ENCODE peak calls at places on chromosomes 16 and 17, in ten cellular contexts. P is H9; F is CD8-positive, alpha-beta T cell; O is psoas muscle; G is body of pancreas; M is IMR-90; I is stomach; W is gastrocnemius medialis; D is upper lobe of right lung; K is neural progenitor cell. T is an unnamed sample. For H3K27me3 and H3K4me1, the result is how much of the 10 kb centered on the place peaks cover.

GRCh38 chr17:2058521-2059124 is 3.7 kb downstream of the HIC1 start:
- DNase-seq in D (peak), P (peak), M (peak), F (peak), W (no peak), G (peak), O (peak), I (peak), K (no peak), T (peak)

GRCh38 chr16:7025616-7026190 is 306.9 kb upstream of the RBFOX1 start:
- DNase-seq in O (peak), G (peak), M (no peak), D (peak), P (peak), F (no peak), W (peak), K (peak), I (peak), T (peak)

GRCh38 chr16:54286330-54287017 is at the start of gene IRX3:
- DNase-seq in D (peak), K (peak), F (no peak), O (peak), G (peak), P (peak), I (peak), M (peak), W (peak), T (peak)

GRCh38 chr16:65769776-65770438 is 596.6 kb upstream of the CDH5 start:
- DNase-seq in G (no peak), P (no peak), K (no peak), W (no peak), I (no peak), M (peak), O (no peak), D (no peak), F (no peak), T (no peak)

GRCh38 chr17:48470388-48471034 is 40.5 kb upstream of the SKAP1 start:
- DNase-seq in K (no peak), W (no peak), G (no peak), M (peak), D (no peak), I (no peak), O (no peak), P (peak), F (no peak), T (no peak)

GRCh38 chr16:50844840-50845239 is 103.0 kb downstream of the CYLD start:
- DNase-seq in F (no peak), M (no peak), D (no peak), O (no peak), I (no peak), K (no peak), P (no peak), G (no peak), W (no peak), T (no peak)

GRCh38 chr17:48873212-48873611 is 19.4 kb upstream of the ATP5MC1 start:
- DNase-seq in F (no peak), G (no peak), P (no peak), K (no peak), D (no peak), M (peak), I (no peak), W (no peak), O (no peak), T (no peak)

GRCh38 chr17:47708312-47708863 is 14.4 kb downstream of the TBKBP1 start:
- DNase-seq in O (no peak), G (no peak), P (no peak), F (no peak), K (no peak), M (no peak), I (no peak), W (no peak), D (no peak), T (no peak)

GRCh38 chr16:80914379-80915078 is 92.2 kb downstream of the CMC2 start:
- DNase-seq in G (no peak), P (no peak), D (no peak), M (no peak), I (no peak), O (no peak), W (no peak), K (no peak), F (no peak), T (no peak)

GRCh38 chr16:81353895-81354294 is 39.1 kb downstream of the GAN start:
- DNase-seq in G (no peak), K (no peak), O (no peak), I (no peak), P (no peak), W (no peak), M (no peak), F (no peak), D (no peak), T (no peak)

GRCh38 chr16:1001096-1001495 is 19.5 kb downstream of the SOX8 start:
- DNase-seq in O (no peak), D (no peak), K (no peak), I (no peak), P (no peak), W (no peak), F (no peak), M (no peak), G (no peak), T (no peak)

GRCh38 chr17:35769895-35770486 is 9.3 kb downstream of the C17orf50 start:
- DNase-seq in K (no peak), G (no peak), M (no peak), I (no peak), W (no peak), O (no peak), F (no peak), D (no peak), P (no peak), T (no peak)

GRCh38 chr17:79695293-79696158 is 35.2 kb upstream of the ENPP7 start:
- DNase-seq in G (no peak), F (no peak), P (no peak), O (no peak), D (no peak), I (no peak), M (no peak), W (no peak), K (no peak), T (no peak)

GRCh38 chr17:11144358-11145233 is 96.4 kb upstream of the SHISA6 start:
- DNase-seq in D (no peak), G (peak), K (peak), M (no peak), O (no peak), W (no peak), I (peak), P (peak), F (no peak), T (peak)

GRCh38 chr17:30241051-30241450 is 5.6 kb upstream of the SLC6A4 start:
- DNase-seq in W (no peak), F (no peak), P (no peak), G (no peak), O (no peak), K (no peak), D (no peak), I (no peak), M (no peak), T (no peak)

GRCh38 chr17:20095366-20096080 is 86.4 kb downstream of the SPECC1 start:
- DNase-seq in W (no peak), K (peak), M (peak), D (no peak), I (peak), G (peak), F (no peak), O (peak), P (peak), T (peak)

GRCh38 chr17:8611135-8611534 is 19.4 kb downstream of the MYH10 start:
- DNase-seq in I (no peak), G (no peak), F (no peak), W (no peak), K (no peak), P (no peak), O (no peak), M (no peak), D (no peak), T (no peak)

GRCh38 chr16:11794447-11794846 is 2.6 kb downstream of the ZC3H7A start:
- DNase-seq in I (no peak), W (no peak), O (no peak), P (no peak), K (no peak), D (no peak), M (no peak), F (no peak), G (no peak), T (no peak)

GRCh38 chr16:70432304-70432799 is 6.5 kb downstream of the ST3GAL2 start:
- DNase-seq in F (no peak), G (no peak), O (no peak), I (no peak), K (no peak), W (no peak), M (no peak), P (no peak), D (no peak), T (no peak)

GRCh38 chr17:18004345-18004744 is 31.7 kb downstream of the DRC3 start:
- DNase-seq in O (no peak), W (no peak), F (no peak), I (no peak), K (no peak), M (peak), G (no peak), D (no peak), P (no peak), T (no peak)

GRCh38 chr17:39676198-39676819 is 8.1 kb downstream of the PNMT start:
- DNase-seq in M (no peak), G (peak), O (no peak), K (no peak), D (peak), I (peak), W (peak), F (peak), P (no peak), T (peak)

GRCh38 chr16:81931927-81932326 is 79.3 kb downstream of the SDR42E1 start:
- DNase-seq in K (no peak), O (no peak), D (no peak), G (no peak), P (no peak), I (no peak), F (no peak), M (no peak), W (no peak), T (no peak)

GRCh38 chr16:2428051-2428786 is 1.0 kb upstream of the CCNF start:
- DNase-seq in D (peak), P (peak), O (no peak), M (no peak), K (peak), G (peak), I (peak), F (no peak), W (no peak), T (peak)

GRCh38 chr16:70746708-70747424 is 54.1 kb downstream of the VAC14 start:
- DNase-seq in D (peak), M (peak), P (no peak), F (no peak), O (peak), I (peak), G (peak), K (no peak), W (peak), T (peak)

GRCh38 chr17:63819131-63819530 is 8.1 kb upstream of the PSMC5 start:
- DNase-seq in K (no peak), W (no peak), G (no peak), P (no peak), M (no peak), I (no peak), O (no peak), F (no peak), D (no peak), T (no peak)

GRCh38 chr16:57562669-57563486 is 20.4 kb downstream of the ADGRG5 start:
- DNase-seq in D (no peak), P (no peak), K (no peak), F (no peak), G (no peak), W (no peak), O (no peak), I (no peak), M (no peak), T (no peak)

GRCh38 chr17:4007346-4008081 is 43.3 kb upstream of the ATP2A3 start:
- DNase-seq in M (no peak), I (no peak), G (no peak), K (no peak), P (no peak), W (no peak), D (no peak), F (no peak), O (no peak), T (no peak)

GRCh38 chr16:82002831-82003230 is 8.4 kb downstream of the SDR42E1 start:
- DNase-seq in P (no peak), D (no peak), F (no peak), O (no peak), K (no peak), G (no peak), M (no peak), I (no peak), W (no peak), T (no peak)

GRCh38 chr16:82038941-82039340 is 3.9 kb downstream of the HSD17B2 start:
- DNase-seq in F (no peak), M (no peak), K (no peak), G (no peak), P (no peak), O (no peak), W (no peak), D (no peak), I (no peak), T (no peak)

GRCh38 chr17:48310748-48311213 is 119.2 kb downstream of the SKAP1 start:
- DNase-seq in D (no peak), M (no peak), F (no peak), P (peak), G (no peak), O (no peak), K (peak), W (no peak), I (no peak), T (no peak)

GRCh38 chr16:24729967-24730815 is 740 bp downstream of the TNRC6A start:
- DNase-seq in P (no peak), G (peak), I (peak), O (peak), D (peak), K (peak), W (peak), M (peak), F (peak), T (peak)

DNA sequence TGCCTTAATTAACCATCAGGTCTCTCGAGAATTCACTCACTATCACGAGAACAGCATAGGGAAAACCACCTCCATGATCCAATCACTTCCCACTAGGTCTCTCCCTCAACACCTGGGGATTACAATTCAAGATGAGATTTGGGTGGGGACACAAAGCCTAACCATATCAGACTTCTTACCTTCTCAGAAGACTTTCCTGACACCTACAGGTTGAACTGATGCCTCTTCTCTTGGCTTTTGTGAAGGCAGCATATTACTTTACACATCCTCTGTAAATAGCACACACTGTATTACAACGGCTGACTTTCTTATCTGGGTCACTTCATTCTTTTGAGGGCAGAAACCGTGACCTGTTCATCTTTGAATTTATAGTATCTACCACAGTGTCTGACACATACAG is 23.6 kb downstream of the BMERB1 start:
- DNase-seq in W (no peak), I (no peak), D (no peak), P (no peak), F (no peak), K (no peak), M (no peak), O (no peak), G (no peak), T (no peak)
- TF ChIP-seq CTCF in W (no peak), I (no peak), D (no peak), P (peak), F (no peak), K (no peak), M (no peak), O (peak), G (no peak), T (no peak)

GRCh38 chr16:8717892-8718400 is 43.5 kb downstream of the ABAT start:
- DNase-seq in P (no peak), D (no peak), I (no peak), W (no peak), G (no peak), F (no peak), K (no peak), M (no peak), O (no peak), T (no peak)
- H3K27me3 ChIP-seq in P (under half), D (under half), I (under half), W (under half), G (under half), F (under half), K (under half), M (under half), O (under half), T (under half)

GRCh38 chr17:73325527-73325842 is 13.7 kb upstream of the CDC42EP4 start:
- DNase-seq in W (no peak), K (no peak), P (no peak), G (peak), O (peak), D (no peak), M (peak), F (no peak), I (no peak), T (no peak)
- H3K4me1 ChIP-seq in W (under half), K (under half), P (under half), G (under half), O (under half), D (under half), M (under half), F (under half), I (under half), T (under half)

DNA sequence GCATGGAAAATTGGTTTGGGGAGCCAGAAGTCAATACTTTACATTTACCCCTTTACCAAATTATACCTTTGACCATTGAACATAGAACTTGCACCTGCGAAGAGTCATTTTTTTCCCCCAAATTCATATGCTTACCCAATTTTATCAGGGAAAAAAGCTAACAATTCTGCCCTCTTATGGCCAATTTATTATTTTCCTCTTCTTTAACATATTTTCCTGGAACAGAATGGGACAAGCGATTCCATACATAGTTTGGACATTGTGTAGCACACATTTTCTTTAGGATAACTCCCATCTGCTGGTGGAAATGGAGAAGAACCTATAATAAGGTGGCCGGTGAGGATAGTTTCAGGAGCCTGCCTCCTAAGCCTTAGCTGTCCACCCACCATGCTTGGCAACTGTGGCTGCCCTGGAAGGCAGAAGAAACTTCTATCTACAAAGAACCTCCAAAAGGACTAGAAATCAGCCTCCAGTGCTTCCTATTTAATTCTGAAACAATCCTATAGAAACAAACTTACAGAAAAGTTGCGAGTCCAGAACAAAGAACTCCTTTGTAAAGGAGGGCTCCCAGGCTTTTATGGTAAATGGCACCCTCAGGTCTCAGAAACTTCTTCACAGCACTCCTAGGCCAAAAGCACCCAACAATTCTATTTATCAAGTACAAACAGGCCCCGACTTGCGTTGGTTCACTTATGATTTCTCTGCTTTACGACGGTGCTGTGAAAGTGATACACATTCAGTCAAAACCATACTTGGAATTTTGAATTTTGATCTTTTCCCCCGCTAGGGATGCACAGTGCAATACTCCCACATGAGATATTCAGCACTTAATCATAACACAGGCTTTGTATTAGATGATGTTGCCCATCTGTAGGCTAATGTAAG is 64.1 kb upstream of the CACNG4 start:
- DNase-seq in W (no peak), P (no peak), D (peak), F (no peak), M (peak), O (no peak), K (no peak), I (no peak), G (no peak), T (no peak)
- TF ChIP-seq CTCF in W (no peak), P (peak), D (peak), F (no peak), M (peak), O (no peak), K (peak), I (no peak), G (peak), T (peak)

DNA sequence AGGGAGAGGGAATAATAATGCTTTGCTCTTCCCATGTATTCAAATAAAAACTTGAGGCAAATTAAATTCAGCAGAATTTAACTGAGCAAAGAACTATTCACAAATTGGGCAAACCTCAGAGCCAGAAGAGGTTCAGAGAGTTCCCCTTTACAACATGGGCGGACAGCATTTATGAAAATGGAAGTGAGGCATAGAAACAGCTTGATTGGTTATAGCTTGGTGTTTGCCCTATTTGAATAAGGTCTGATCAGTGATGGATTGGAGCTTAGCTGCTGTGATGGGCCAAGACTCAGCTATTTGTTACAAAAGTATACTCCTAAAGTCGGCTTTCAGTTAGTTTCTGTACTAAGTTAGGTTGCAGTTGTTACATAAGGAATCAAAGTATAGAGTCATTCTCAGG is 63.0 kb downstream of the TMEM100 start:
- DNase-seq in I (no peak), O (no peak), K (no peak), D (no peak), P (no peak), G (no peak), M (no peak), F (no peak), W (no peak), T (no peak)
- H3K27me3 ChIP-seq in I (under half), O (under half), K (under half), D (under half), P (under half), G (under half), M (under half), F (under half), W (under half), T (under half)

DNA sequence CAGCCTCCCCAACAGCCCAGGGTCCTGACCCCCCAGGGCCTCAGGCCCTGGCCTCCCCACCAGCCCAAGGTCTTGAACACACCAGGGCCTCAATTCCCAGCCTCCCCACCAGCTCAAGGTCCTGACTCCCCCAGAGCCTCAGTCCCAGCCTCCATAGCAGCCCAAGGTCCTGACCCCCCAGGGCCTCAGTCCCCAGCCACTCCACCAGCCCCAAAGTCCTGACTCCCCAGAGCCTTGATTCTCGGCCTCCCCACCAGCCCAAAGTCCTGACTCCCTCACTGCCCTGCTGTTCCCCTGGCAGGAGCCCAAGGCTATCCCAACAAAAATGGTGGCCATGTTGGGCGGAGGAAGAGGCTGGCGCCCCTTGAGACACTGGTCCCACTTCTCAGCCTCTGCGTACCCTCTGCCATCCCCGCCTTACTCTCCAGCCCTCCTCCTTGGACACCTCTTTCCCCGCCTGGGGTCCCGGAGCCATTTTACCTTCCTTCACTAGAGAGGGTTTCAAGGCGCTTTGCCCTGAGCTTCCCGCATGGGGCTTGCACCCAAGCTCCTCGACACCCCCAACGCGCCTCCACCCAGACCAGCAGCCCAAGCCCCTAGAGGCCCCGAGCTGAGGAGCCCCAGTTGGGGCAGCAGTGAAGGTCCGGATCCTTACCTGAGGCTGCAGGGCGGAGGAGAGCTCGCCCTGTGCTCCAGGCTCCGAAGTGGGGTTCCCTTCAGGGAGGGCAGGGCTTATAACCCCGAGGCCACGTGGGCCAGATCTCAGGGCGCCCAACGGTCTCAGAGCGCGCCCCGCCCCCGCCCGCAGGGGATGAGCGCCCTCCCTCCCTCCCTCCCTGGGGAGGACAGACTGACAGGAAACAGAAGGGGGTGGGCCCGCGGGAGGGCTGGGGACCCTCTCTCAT is 3.5 kb upstream of the TSPOAP1 start:
- DNase-seq in D (peak), O (peak), P (peak), W (no peak), G (peak), M (no peak), F (peak), K (no peak), I (peak), T (peak)
- H3K4me1 ChIP-seq in D (under half), O (under half), P (under half), W (under half), G (under half), M (under half), F (under half), K (under half), I (under half), T (under half)